ENCODE peak calls at places on chromosomes 13 and 19, in five cellular contexts. One of them, this sample, is unnamed.

GRCh38 chr13:79722885-79723445 is 242.0 kb downstream of the NDFIP2 start:
- DNase-seq in neural crest cell: no peak
- DNase-seq in MCF 10A: no peak
- DNase-seq in iris pigment epithelial cell: peak; percentile 45
- DNase-seq in mucosa of gallbladder: no peak
- DNase-seq in this sample: no peak

GRCh38 chr19:33221641-33222040 is 4.0 kb downstream of the SLC7A10 start:
- DNase-seq in iris pigment epithelial cell: peak; percentile 23
- DNase-seq in MCF 10A: no peak
- DNase-seq in neural crest cell: no peak
- DNase-seq in mucosa of gallbladder: no peak
- DNase-seq in this sample: peak; percentile 10

GRCh38 chr13:37187110-37187509 is 81.6 kb upstream of the CSNK1A1L start:
- DNase-seq in iris pigment epithelial cell: peak; percentile 58
- DNase-seq in neural crest cell: no peak
- DNase-seq in MCF 10A: peak; percentile 28
- DNase-seq in mucosa of gallbladder: no peak
- DNase-seq in this sample: peak; percentile 53

GRCh38 chr19:11697284-11697855 is 41.4 kb downstream of the ZNF823 start:
- DNase-seq in mucosa of gallbladder: no peak
- DNase-seq in MCF 10A: no peak
- DNase-seq in iris pigment epithelial cell: no peak
- DNase-seq in neural crest cell: no peak
- DNase-seq in this sample: no peak

GRCh38 chr13:52048516-52048915 is 24.0 kb downstream of the UTP14C start:
- DNase-seq in MCF 10A: no peak
- DNase-seq in iris pigment epithelial cell: peak; percentile 27
- DNase-seq in neural crest cell: no peak
- DNase-seq in mucosa of gallbladder: no peak
- DNase-seq in this sample: peak; percentile 14

GRCh38 chr19:58571575-58571947 is 1.6 kb downstream of the MZF1 start:
- DNase-seq in iris pigment epithelial cell: no peak
- DNase-seq in mucosa of gallbladder: no peak
- DNase-seq in neural crest cell: no peak
- DNase-seq in MCF 10A: no peak
- DNase-seq in this sample: no peak

GRCh38 chr19:35344511-35345031 is 3.1 kb upstream of the FFAR1 start:
- DNase-seq in iris pigment epithelial cell: no peak
- DNase-seq in MCF 10A: no peak
- DNase-seq in mucosa of gallbladder: no peak
- DNase-seq in neural crest cell: no peak
- DNase-seq in this sample: no peak

GRCh38 chr19:14023404-14024235 is 4.3 kb upstream of the RLN3 start:
- DNase-seq in iris pigment epithelial cell: peak; percentile 50
- DNase-seq in MCF 10A: peak; percentile 70
- DNase-seq in mucosa of gallbladder: peak; percentile 38
- DNase-seq in neural crest cell: peak; percentile 59
- DNase-seq in this sample: peak; percentile 73

GRCh38 chr13:23436680-23437079 is 3.2 kb upstream of the SACS start:
- DNase-seq in MCF 10A: no peak
- DNase-seq in mucosa of gallbladder: no peak
- DNase-seq in neural crest cell: no peak
- DNase-seq in iris pigment epithelial cell: no peak
- DNase-seq in this sample: no peak

GRCh38 chr19:919157-920050 is 2.3 kb downstream of the KISS1R start:
- DNase-seq in mucosa of gallbladder: no peak
- DNase-seq in MCF 10A: no peak
- DNase-seq in neural crest cell: no peak
- DNase-seq in iris pigment epithelial cell: no peak
- DNase-seq in this sample: no peak

GRCh38 chr13:49042476-49042875 is 66.8 kb downstream of the FNDC3A start:
- DNase-seq in iris pigment epithelial cell: peak; percentile 72
- DNase-seq in MCF 10A: no peak
- DNase-seq in mucosa of gallbladder: no peak
- DNase-seq in neural crest cell: no peak
- DNase-seq in this sample: peak; percentile 37

GRCh38 chr19:51259348-51260245 is 8.7 kb downstream of the SIGLECL1 start:
- DNase-seq in MCF 10A: peak; percentile 28
- DNase-seq in neural crest cell: peak; percentile 34
- DNase-seq in iris pigment epithelial cell: peak; percentile 36
- DNase-seq in mucosa of gallbladder: peak; percentile 27
- DNase-seq in this sample: peak; percentile 56

This sample was measured in GM23248.